ENCODE peak calls at places on chromosomes 4 and X, in four cellular contexts. E is activated naive CD8-positive, alpha-beta T cell treated with anti-CD3 and anti-CD28 coated beads, Interleukin-2, amount 50 U/mL, for 24 hours; B is stimulated activated CD4-positive, alpha-beta T cell treated with anti-CD3 and anti-CD28 coated beads, TNF-alpha, amount 100 ng/mL, for 1 hour; F is B cell. S is an unnamed sample.

GRCh38 chr4:127261476-127261875 is 371.3 kb upstream of the INTU start:
- DNase-seq in E (no peak), B (no peak), F (no peak), S (no peak)

GRCh38 chr4:38377195-38377594 is 286.8 kb upstream of the KLF3 start:
- DNase-seq in E (no peak), B (no peak), F (no peak), S (no peak)

GRCh38 chrX:70033348-70033747 is 16.4 kb downstream of the AWAT2 start:
- DNase-seq in E (peak; percentile 42), B (no peak), F (no peak), S (peak; percentile 17)

GRCh38 chrX:39755152-39756032 is 342.4 kb downstream of the BCOR start:
- DNase-seq in E (no peak), B (no peak), F (no peak), S (peak; percentile 97)

GRCh38 chr4:6641164-6641970 is 882 bp downstream of the MRFAP1 start:
- DNase-seq in E (peak; percentile 40), B (no peak), F (no peak), S (no peak)

GRCh38 chrX:9995855-9996339 is 28.7 kb downstream of the CLDN34 start:
- DNase-seq in E (peak; percentile 78), B (peak; percentile 38), F (peak; percentile 74), S (peak; percentile 88)

GRCh38 chr4:83115000-83115399 is 471 bp upstream of the PLAC8 start:
- DNase-seq in E (no peak), B (no peak), F (no peak), S (no peak)

GRCh38 chr4:25993564-25994185 is 79.7 kb downstream of the SMIM20 start:
- DNase-seq in E (peak; percentile 36), B (no peak), F (no peak), S (peak; percentile 13)

GRCh38 chr4:83128235-83128929 is 13.9 kb upstream of the PLAC8 start:
- DNase-seq in E (no peak), B (no peak), F (no peak), S (no peak)

GRCh38 chr4:153542131-153542530 is 76.0 kb downstream of the TMEM131L start:
- DNase-seq in E (no peak), B (no peak), F (no peak), S (no peak)

GRCh38 chr4:105520819-105521790 is 31.3 kb upstream of the ARHGEF38 start:
- DNase-seq in E (no peak), B (no peak), F (no peak), S (peak; percentile 21)

GRCh38 chr4:87410157-87410556 is 12.2 kb upstream of the NUDT9 start:
- DNase-seq in E (no peak), B (no peak), F (no peak), S (no peak)

GRCh38 chr4:55312491-55313101 is 33.4 kb upstream of the SRD5A3 start:
- DNase-seq in E (peak; percentile 28), B (no peak), F (no peak), S (peak; percentile 41)

GRCh38 chr4:8184061-8184460 is 15.0 kb upstream of the SH3TC1 start:
- DNase-seq in E (no peak), B (no peak), F (no peak), S (no peak)

GRCh38 chr4:106063009-106063408 is 167.7 kb downstream of the NPNT start:
- DNase-seq in E (no peak), B (no peak), F (no peak), S (no peak)

GRCh38 chr4:7408166-7408565 is 26.6 kb downstream of the PSAPL1 start:
- DNase-seq in E (no peak), B (no peak), F (no peak), S (no peak)

GRCh38 chr4:182242793-182243192 is 409 bp upstream of the TENM3 start:
- DNase-seq in E (no peak), B (no peak), F (no peak), S (no peak)

GRCh38 chr4:41656572-41657301 is 91.8 kb downstream of the PHOX2B start:
- DNase-seq in E (no peak), B (no peak), F (no peak), S (no peak)

S was measured in A549.